ENCODE peak calls at places on chromosomes 5 and 9, in five cellular contexts. One of them, this sample, is unnamed.

GRCh38 chr5:156892223-156892622 is 42.1 kb downstream of the PPP1R2B start:
- DNase-seq in SK-MEL-5: peak; percentile 11
- DNase-seq in endothelial cell: no peak
- DNase-seq in T-helper 17 cell: no peak
- DNase-seq in cardiac muscle cell: no peak
- DNase-seq in this sample: no peak

GRCh38 chr9:113187935-113188595 is 33.0 kb downstream of the FKBP15 start:
- DNase-seq in SK-MEL-5: peak; percentile 60
- DNase-seq in endothelial cell: no peak
- DNase-seq in T-helper 17 cell: no peak
- DNase-seq in cardiac muscle cell: peak; percentile 94
- DNase-seq in this sample: peak; percentile 32

GRCh38 chr5:176810084-176810597 is at the start of gene UNC5A:
- DNase-seq in SK-MEL-5: peak; percentile 27
- DNase-seq in endothelial cell: peak; percentile 80
- DNase-seq in T-helper 17 cell: peak; percentile 27
- DNase-seq in cardiac muscle cell: peak; percentile 59
- DNase-seq in this sample: peak; percentile 31

GRCh38 chr5:53877243-53877642 is 316.8 kb downstream of the NDUFS4 start:
- DNase-seq in SK-MEL-5: no peak
- DNase-seq in endothelial cell: no peak
- DNase-seq in T-helper 17 cell: no peak
- DNase-seq in cardiac muscle cell: peak; percentile 38
- DNase-seq in this sample: no peak

GRCh38 chr9:113621309-113621791 is 157.8 kb downstream of the RGS3 start:
- DNase-seq in SK-MEL-5: no peak
- DNase-seq in endothelial cell: peak; percentile 54
- DNase-seq in T-helper 17 cell: no peak
- DNase-seq in cardiac muscle cell: peak; percentile 97
- DNase-seq in this sample: no peak

GRCh38 chr5:59665086-59665831 is 228.3 kb downstream of the PDE4D start:
- DNase-seq in SK-MEL-5: no peak
- DNase-seq in endothelial cell: no peak
- DNase-seq in T-helper 17 cell: no peak
- DNase-seq in cardiac muscle cell: peak; percentile 60
- DNase-seq in this sample: no peak

GRCh38 chr5:115785395-115786009 is 31.0 kb downstream of the CDO1 start:
- DNase-seq in SK-MEL-5: no peak
- DNase-seq in endothelial cell: no peak
- DNase-seq in T-helper 17 cell: no peak
- DNase-seq in cardiac muscle cell: peak; percentile 11
- DNase-seq in this sample: no peak

GRCh38 chr9:119453490-119453911 is 84.3 kb upstream of the BRINP1 start:
- DNase-seq in SK-MEL-5: no peak
- DNase-seq in endothelial cell: no peak
- DNase-seq in T-helper 17 cell: no peak
- DNase-seq in cardiac muscle cell: no peak
- DNase-seq in this sample: no peak

GRCh38 chr5:121681200-121681855 is 170.4 kb upstream of the FTMT start:
- DNase-seq in SK-MEL-5: no peak
- DNase-seq in endothelial cell: no peak
- DNase-seq in T-helper 17 cell: no peak
- DNase-seq in cardiac muscle cell: peak; percentile 7
- DNase-seq in this sample: no peak

GRCh38 chr9:83754383-83754977 is 46.7 kb upstream of the UBQLN1 start:
- DNase-seq in SK-MEL-5: no peak
- DNase-seq in endothelial cell: no peak
- DNase-seq in T-helper 17 cell: no peak
- DNase-seq in cardiac muscle cell: no peak
- DNase-seq in this sample: no peak

GRCh38 chr5:143316844-143317631 is 86.4 kb downstream of the NR3C1 start:
- DNase-seq in SK-MEL-5: no peak
- DNase-seq in endothelial cell: no peak
- DNase-seq in T-helper 17 cell: no peak
- DNase-seq in cardiac muscle cell: peak; percentile 50
- DNase-seq in this sample: no peak

GRCh38 chr9:134314950-134315715 is 11.1 kb upstream of the RXRA start:
- DNase-seq in SK-MEL-5: no peak
- DNase-seq in endothelial cell: no peak
- DNase-seq in T-helper 17 cell: no peak
- DNase-seq in cardiac muscle cell: no peak
- DNase-seq in this sample: no peak

GRCh38 chr9:72929542-72929941 is 23.3 kb downstream of the ALDH1A1 start:
- DNase-seq in SK-MEL-5: no peak
- DNase-seq in endothelial cell: no peak
- DNase-seq in T-helper 17 cell: no peak
- DNase-seq in cardiac muscle cell: no peak
- DNase-seq in this sample: no peak

GRCh38 chr9:16371306-16371705 is 499.2 kb downstream of the BNC2 start:
- DNase-seq in SK-MEL-5: no peak
- DNase-seq in endothelial cell: no peak
- DNase-seq in T-helper 17 cell: no peak
- DNase-seq in cardiac muscle cell: no peak
- DNase-seq in this sample: no peak